ENCODE peak calls at places on chromosomes 2 and 18, in six cellular contexts. E is GM10248; S is heart right ventricle; U is Panc1; B is CD4-positive, alpha-beta T cell; W is Calu3. Y is an unnamed sample.

GRCh38 chr18:13442451-13442850 is 223.9 kb downstream of the LDLRAD4 start:
- DNase-seq in E (no peak), S (no peak), U (no peak), B (no peak), W (no peak), Y (no peak)

GRCh38 chr2:69645926-69646325 is 2.4 kb upstream of the AAK1 start:
- DNase-seq in E (no peak), S (no peak), U (no peak), B (no peak), W (no peak), Y (no peak)

GRCh38 chr2:70140978-70141753 is 49.7 kb downstream of the C2orf42 start:
- DNase-seq in E (peak; percentile 68), S (peak; percentile 32), U (no peak), B (peak; percentile 43), W (peak; percentile 89), Y (peak; percentile 72)

GRCh38 chr2:189379731-189380261 is 61.5 kb upstream of the WDR75 start:
- DNase-seq in E (no peak), S (no peak), U (no peak), B (no peak), W (no peak), Y (no peak)

GRCh38 chr2:64654993-64655666 is 1.4 kb upstream of the SERTAD2 start:
- DNase-seq in E (no peak), S (no peak), U (no peak), B (no peak), W (peak; percentile 20), Y (no peak)

GRCh38 chr2:239629936-239630617 is 229.3 kb upstream of the HDAC4 start:
- DNase-seq in E (no peak), S (no peak), U (no peak), B (no peak), W (no peak), Y (no peak)

GRCh38 chr2:223269386-223269785 is 217.4 kb downstream of the KCNE4 start:
- DNase-seq in E (no peak), S (no peak), U (no peak), B (no peak), W (no peak), Y (no peak)

GRCh38 chr2:27085670-27086089 is 892 bp upstream of the KHK start:
- DNase-seq in E (peak; percentile 44), S (peak; percentile 77), U (peak; percentile 42), B (no peak), W (peak; percentile 61), Y (peak; percentile 64)

GRCh38 chr2:181902625-181903024 is 11.1 kb downstream of the ITPRID2 start:
- DNase-seq in E (no peak), S (no peak), U (no peak), B (no peak), W (no peak), Y (no peak)

GRCh38 chr18:11005528-11005927 is 143.8 kb downstream of the PIEZO2 start:
- DNase-seq in E (no peak), S (no peak), U (peak; percentile 57), B (no peak), W (peak; percentile 63), Y (no peak)

GRCh38 chr2:78977661-78978145 is 47.8 kb upstream of the REG3G start:
- DNase-seq in E (peak; percentile 54), S (no peak), U (no peak), B (no peak), W (no peak), Y (peak; percentile 47)

GRCh38 chr2:62348700-62349099 is 152.8 kb downstream of the B3GNT2 start:
- DNase-seq in E (no peak), S (no peak), U (no peak), B (no peak), W (no peak), Y (no peak)

GRCh38 chr2:62297642-62298010 is 101.7 kb downstream of the B3GNT2 start:
- DNase-seq in E (no peak), S (no peak), U (no peak), B (no peak), W (no peak), Y (no peak)

GRCh38 chr18:56158676-56159075 is 479.7 kb downstream of the TXNL1 start:
- DNase-seq in E (no peak), S (no peak), U (no peak), B (no peak), W (no peak), Y (no peak)

DNA sequence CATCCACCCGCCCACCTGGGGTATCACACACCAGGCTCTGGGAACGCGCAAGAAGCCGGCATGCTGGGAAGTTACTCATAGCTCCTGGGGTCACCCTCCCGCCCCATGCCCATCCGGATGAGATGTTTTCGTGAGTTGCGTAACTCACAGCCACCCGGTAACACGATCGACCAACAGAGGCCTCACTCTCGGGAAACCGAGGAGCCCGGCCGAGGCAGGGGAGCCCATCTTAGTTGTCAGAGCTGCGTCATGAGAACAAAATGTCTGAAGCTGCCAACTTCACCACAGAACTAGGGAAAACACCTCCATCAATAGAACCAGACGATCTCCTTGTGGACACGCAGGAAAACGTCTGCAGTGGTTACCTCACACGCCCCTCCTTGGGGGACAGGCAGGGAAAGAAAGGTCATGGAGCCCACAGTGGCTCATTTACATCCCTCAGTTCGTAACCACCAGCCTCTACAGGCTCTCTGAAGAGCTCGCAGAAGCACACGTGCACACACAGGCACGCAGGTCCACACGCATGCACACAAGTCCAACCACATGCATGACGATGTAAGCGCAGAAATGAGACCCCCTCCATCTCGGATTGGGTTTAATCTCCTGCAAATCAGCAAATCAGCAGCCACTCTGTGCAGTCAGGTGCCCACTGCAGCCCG is 26.3 kb downstream of the ADI1 start:
- DNase-seq in E (peak; percentile 9), S (no peak), U (no peak), B (no peak), W (no peak), Y (no peak)
- TF ChIP-seq CTCF in E (no peak), S (no peak), U (no peak), B (no peak), W (no peak), Y (no peak)

GRCh38 chr2:168461942-168462331 is 5.9 kb downstream of the CERS6 start:
- DNase-seq in E (no peak), S (no peak), U (no peak), B (no peak), W (no peak), Y (no peak)
- TF ChIP-seq CTCF in E (no peak), S (no peak), U (peak; percentile 9), B (no peak), W (no peak), Y (no peak)

GRCh38 chr2:179995735-179996134 is 11.4 kb downstream of the CWC22 start:
- DNase-seq in E (no peak), S (no peak), U (no peak), B (no peak), W (no peak), Y (peak; percentile 8)

GRCh38 chr2:179987916-179988315 is 19.2 kb downstream of the CWC22 start:
- DNase-seq in E (no peak), S (no peak), U (no peak), B (no peak), W (no peak), Y (no peak)

GRCh38 chr2:179990676-179991317 is 16.3 kb downstream of the CWC22 start:
- DNase-seq in E (no peak), S (no peak), U (no peak), B (no peak), W (no peak), Y (no peak)

GRCh38 chr2:179991344-179991743 is 15.8 kb downstream of the CWC22 start:
- DNase-seq in E (no peak), S (no peak), U (no peak), B (no peak), W (peak; percentile 16), Y (no peak)
- TF ChIP-seq CTCF in E (peak; percentile 20), S (no peak), U (peak; percentile 35), B (no peak), W (no peak), Y (no peak)

GRCh38 chr2:86081724-86082123 is 24.0 kb downstream of the POLR1A start:
- DNase-seq in E (no peak), S (no peak), U (no peak), B (no peak), W (no peak), Y (no peak)

GRCh38 chr2:86082768-86083167 is 22.9 kb downstream of the POLR1A start:
- DNase-seq in E (no peak), S (no peak), U (no peak), B (no peak), W (no peak), Y (no peak)

GRCh38 chr2:86074811-86075210 is 30.9 kb downstream of the POLR1A start:
- DNase-seq in E (no peak), S (no peak), U (no peak), B (no peak), W (no peak), Y (no peak)

GRCh38 chr2:86079981-86080911 is 25.4 kb downstream of the POLR1A start:
- DNase-seq in E (peak; percentile 75), S (peak; percentile 84), U (peak; percentile 25), B (peak; percentile 80), W (peak; percentile 77), Y (peak; percentile 62)

GRCh38 chr2:86078801-86079545 is 26.7 kb downstream of the POLR1A start:
- DNase-seq in E (no peak), S (peak; percentile 50), U (no peak), B (peak; percentile 15), W (peak; percentile 10), Y (peak; percentile 28)
- TF ChIP-seq CTCF in E (peak; percentile 71), S (no peak), U (no peak), B (peak; percentile 72), W (no peak), Y (peak; percentile 20)

DNA sequence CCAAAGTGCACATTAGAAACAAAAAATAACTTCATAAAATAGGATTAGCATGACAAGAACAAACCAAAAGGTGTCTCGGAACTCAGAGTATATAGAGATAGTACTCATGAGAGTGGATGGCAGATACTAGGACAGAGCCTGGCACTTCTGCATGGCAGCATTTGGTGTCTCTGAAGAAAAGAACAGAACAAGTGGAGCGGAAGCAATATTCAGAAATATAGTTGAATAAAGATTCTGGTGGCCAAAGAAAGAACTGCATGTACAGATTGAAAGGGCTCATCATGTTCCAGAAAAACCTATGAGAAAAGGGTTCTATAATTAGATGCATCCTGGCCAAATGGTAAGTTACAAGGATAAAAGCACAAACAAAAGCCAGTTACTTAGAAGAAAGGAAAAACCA is 90.9 kb downstream of the CCDC138 start:
- DNase-seq in E (no peak), S (no peak), U (no peak), B (no peak), W (no peak), Y (no peak)
- TF ChIP-seq CTCF in E (no peak), S (no peak), U (no peak), B (no peak), W (no peak), Y (no peak)

DNA sequence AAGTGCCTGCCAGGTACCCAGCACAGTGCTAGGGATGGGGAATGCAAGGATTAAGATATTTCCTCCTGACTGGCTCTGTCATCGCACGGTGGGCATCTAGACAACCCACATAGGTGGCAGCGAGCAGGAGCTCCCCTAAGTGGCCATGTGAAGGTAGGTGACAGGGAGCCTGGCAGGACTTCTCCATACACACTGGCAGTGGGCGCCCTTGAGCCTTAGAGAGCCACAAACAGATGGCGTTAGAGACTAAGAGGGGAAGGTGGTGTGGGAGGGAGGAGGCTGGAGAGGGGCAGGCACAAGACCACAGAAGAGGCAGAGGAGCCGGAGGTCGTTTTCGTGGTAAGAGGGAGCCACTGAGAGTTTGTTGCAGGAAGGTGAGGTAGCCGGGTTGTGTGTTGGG is 15.2 kb downstream of the PRELID3A start:
- DNase-seq in E (no peak), S (no peak), U (no peak), B (no peak), W (peak; percentile 57), Y (no peak)
- TF ChIP-seq CTCF in E (peak; percentile 30), S (no peak), U (peak; percentile 76), B (no peak), W (peak; percentile 19), Y (peak; percentile 2)

GRCh38 chr18:32576296-32576916 is 105.7 kb upstream of the GAREM1 start:
- DNase-seq in E (no peak), S (no peak), U (no peak), B (no peak), W (peak; percentile 20), Y (no peak)
- TF ChIP-seq CTCF in E (no peak), S (no peak), U (peak; percentile 67), B (no peak), W (peak; percentile 24), Y (no peak)